ENCODE peak calls at places on chromosome 19, in five cellular contexts. O, A, Z, G and P are unnamed samples.

GRCh38 chr19:8445488-8446001 is 770 bp downstream of the HNRNPM start:
- DNase-seq in O (peak), A (no peak), Z (peak), G (peak), P (no peak)

GRCh38 chr19:10230155-10230903 is 802 bp downstream of the S1PR2 start:
- DNase-seq in O (peak), A (no peak), Z (no peak), G (no peak), P (no peak)

GRCh38 chr19:48325265-48325910 is at the start of gene EMP3:
- DNase-seq in O (peak), A (peak), Z (peak), G (peak), P (no peak)

GRCh38 chr19:46076951-46077814 is 36.4 kb upstream of the IGFL4 start:
- DNase-seq in O (peak), A (peak), Z (peak), G (peak), P (peak)

GRCh38 chr19:50909240-50910070 is 1.7 kb downstream of the KLK4 start:
- DNase-seq in O (no peak), A (no peak), Z (peak), G (no peak), P (peak)

GRCh38 chr19:33459691-33460090 is 61.9 kb downstream of the PEPD start:
- DNase-seq in O (no peak), A (no peak), Z (peak), G (no peak), P (no peak)

GRCh38 chr19:42421591-42422031 is 5.6 kb downstream of the LIPE start:
- DNase-seq in O (no peak), A (no peak), Z (no peak), G (no peak), P (no peak)

GRCh38 chr19:7852851-7853759 is 21.1 kb downstream of the PRR36 start:
- DNase-seq in O (peak), A (peak), Z (peak), G (peak), P (peak)

GRCh38 chr19:32936065-32936464 is 35.7 kb downstream of the CEP89 start:
- DNase-seq in O (no peak), A (no peak), Z (no peak), G (no peak), P (no peak)

GRCh38 chr19:6402834-6403608 is 10.1 kb upstream of the GTF2F1 start:
- DNase-seq in O (peak), A (no peak), Z (peak), G (no peak), P (peak)

GRCh38 chr19:49212302-49212701 is 54.7 kb downstream of the TRPM4 start:
- DNase-seq in O (peak), A (no peak), Z (no peak), G (no peak), P (no peak)